ENCODE peak calls at places on chromosomes 7 and 10, in eight cellular contexts. One of them, this sample, is unnamed.

GRCh38 chr10:6771361-6771760 is 191.3 kb upstream of the PRKCQ start:
- DNase-seq in ovary: no peak
- DNase-seq in tibial nerve: no peak
- DNase-seq in NB4: no peak
- DNase-seq in prostate gland: no peak
- DNase-seq in breast epithelium: no peak
- DNase-seq in vagina: no peak
- DNase-seq in suprapubic skin: no peak
- DNase-seq in this sample: no peak

GRCh38 chr10:30178565-30178964 is 119.2 kb upstream of the JCAD start:
- DNase-seq in ovary: no peak
- DNase-seq in tibial nerve: no peak
- DNase-seq in NB4: no peak
- DNase-seq in prostate gland: no peak
- DNase-seq in breast epithelium: no peak
- DNase-seq in vagina: no peak
- DNase-seq in suprapubic skin: no peak
- DNase-seq in this sample: no peak

GRCh38 chr10:114151486-114151885 is 22.5 kb downstream of the CCDC186 start:
- DNase-seq in ovary: no peak
- DNase-seq in tibial nerve: no peak
- DNase-seq in NB4: peak
- DNase-seq in prostate gland: no peak
- DNase-seq in breast epithelium: no peak
- DNase-seq in vagina: no peak
- DNase-seq in suprapubic skin: no peak
- DNase-seq in this sample: no peak

GRCh38 chr7:24604640-24605039 is 31.4 kb downstream of the PALS2 start:
- DNase-seq in ovary: no peak
- DNase-seq in tibial nerve: no peak
- DNase-seq in NB4: no peak
- DNase-seq in prostate gland: no peak
- DNase-seq in breast epithelium: no peak
- DNase-seq in vagina: no peak
- DNase-seq in suprapubic skin: no peak
- DNase-seq in this sample: no peak

GRCh38 chr10:22580711-22581110 is 133.7 kb downstream of the PIP4K2A start:
- DNase-seq in ovary: no peak
- DNase-seq in tibial nerve: no peak
- DNase-seq in NB4: no peak
- DNase-seq in prostate gland: no peak
- DNase-seq in breast epithelium: no peak
- DNase-seq in vagina: no peak
- DNase-seq in suprapubic skin: no peak
- DNase-seq in this sample: no peak

GRCh38 chr7:34064511-34065158 is 159.3 kb downstream of the BMPER start:
- DNase-seq in ovary: no peak
- DNase-seq in tibial nerve: peak
- DNase-seq in NB4: no peak
- DNase-seq in prostate gland: peak
- DNase-seq in breast epithelium: no peak
- DNase-seq in vagina: no peak
- DNase-seq in suprapubic skin: no peak
- DNase-seq in this sample: peak

GRCh38 chr7:147413243-147413642 is 1177.3 kb upstream of the C7orf33 start:
- DNase-seq in ovary: no peak
- DNase-seq in tibial nerve: no peak
- DNase-seq in NB4: no peak
- DNase-seq in prostate gland: no peak
- DNase-seq in breast epithelium: no peak
- DNase-seq in vagina: no peak
- DNase-seq in suprapubic skin: no peak
- DNase-seq in this sample: no peak

GRCh38 chr7:25842201-25842726 is 309.7 kb upstream of the NFE2L3 start:
- DNase-seq in ovary: no peak
- DNase-seq in tibial nerve: no peak
- DNase-seq in NB4: no peak
- DNase-seq in prostate gland: no peak
- DNase-seq in breast epithelium: no peak
- DNase-seq in vagina: no peak
- DNase-seq in suprapubic skin: no peak
- DNase-seq in this sample: no peak

GRCh38 chr7:142612264-142612881 is 136.9 kb upstream of the PRSS1 start:
- DNase-seq in ovary: no peak
- DNase-seq in tibial nerve: no peak
- DNase-seq in NB4: no peak
- DNase-seq in prostate gland: no peak
- DNase-seq in breast epithelium: no peak
- DNase-seq in vagina: no peak
- DNase-seq in suprapubic skin: no peak
- DNase-seq in this sample: no peak

GRCh38 chr10:131701131-131701947 is 199.5 kb upstream of the PPP2R2D start:
- DNase-seq in ovary: no peak
- DNase-seq in tibial nerve: no peak
- DNase-seq in NB4: no peak
- DNase-seq in prostate gland: no peak
- DNase-seq in breast epithelium: no peak
- DNase-seq in vagina: peak
- DNase-seq in suprapubic skin: peak
- DNase-seq in this sample: no peak

GRCh38 chr7:130112662-130113425 is 42.5 kb downstream of the KLHDC10 start:
- DNase-seq in ovary: no peak
- DNase-seq in tibial nerve: no peak
- DNase-seq in NB4: no peak
- DNase-seq in prostate gland: no peak
- DNase-seq in breast epithelium: no peak
- DNase-seq in vagina: no peak
- DNase-seq in suprapubic skin: no peak
- DNase-seq in this sample: no peak

GRCh38 chr7:85705076-85705475 is 518.2 kb upstream of the SEMA3D start:
- DNase-seq in ovary: no peak
- DNase-seq in tibial nerve: no peak
- DNase-seq in NB4: no peak
- DNase-seq in prostate gland: no peak
- DNase-seq in breast epithelium: no peak
- DNase-seq in vagina: no peak
- DNase-seq in suprapubic skin: no peak
- DNase-seq in this sample: no peak

GRCh38 chr7:15495170-15495569 is 66.6 kb downstream of the AGMO start:
- DNase-seq in ovary: no peak
- DNase-seq in tibial nerve: no peak
- DNase-seq in NB4: no peak
- DNase-seq in prostate gland: no peak
- DNase-seq in breast epithelium: no peak
- DNase-seq in vagina: no peak
- DNase-seq in suprapubic skin: no peak
- DNase-seq in this sample: no peak

GRCh38 chr7:816751-817671 is 15.3 kb upstream of the SUN1 start:
- DNase-seq in ovary: peak
- DNase-seq in tibial nerve: no peak
- DNase-seq in NB4: peak
- DNase-seq in prostate gland: no peak
- DNase-seq in breast epithelium: peak
- DNase-seq in vagina: no peak
- DNase-seq in suprapubic skin: no peak
- DNase-seq in this sample: no peak

DNA sequence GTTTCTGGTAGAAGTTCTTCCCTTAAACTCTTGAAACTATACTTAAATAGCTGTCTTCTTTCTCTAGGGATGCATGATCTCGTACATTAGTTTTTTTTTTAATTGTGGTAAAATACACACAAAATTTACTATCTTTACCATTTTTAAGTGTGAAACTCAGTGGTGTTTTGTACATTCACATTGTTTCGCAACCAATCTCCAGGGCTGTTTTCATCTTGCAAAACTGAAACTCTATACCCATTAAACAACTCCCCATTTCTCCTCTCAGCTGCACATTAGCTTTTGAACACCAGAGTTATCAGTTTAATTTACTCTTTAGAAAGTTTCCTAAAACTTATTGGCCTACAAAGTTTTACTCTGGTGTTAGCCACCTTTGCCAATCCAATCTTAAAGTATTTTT is 45.5 kb upstream of the PRKAR2B start:
- DNase-seq in ovary: no peak
- DNase-seq in tibial nerve: no peak
- DNase-seq in NB4: peak
- DNase-seq in prostate gland: no peak
- DNase-seq in breast epithelium: no peak
- DNase-seq in vagina: no peak
- DNase-seq in suprapubic skin: no peak
- DNase-seq in this sample: no peak
- TF ChIP-seq POLR2A in ovary: no peak
- TF ChIP-seq POLR2A in tibial nerve: no peak
- TF ChIP-seq POLR2A in NB4: no peak
- TF ChIP-seq POLR2A in prostate gland: no peak
- TF ChIP-seq POLR2A in breast epithelium: no peak
- TF ChIP-seq POLR2A in vagina: no peak
- TF ChIP-seq POLR2A in suprapubic skin: no peak
- TF ChIP-seq POLR2A in this sample: no peak

GRCh38 chr7:106009511-106010226 is 46.6 kb downstream of the CDHR3 start:
- DNase-seq in ovary: peak
- DNase-seq in tibial nerve: peak
- DNase-seq in NB4: peak
- DNase-seq in prostate gland: peak
- DNase-seq in breast epithelium: peak
- DNase-seq in vagina: peak
- DNase-seq in suprapubic skin: peak
- DNase-seq in this sample: peak

GRCh38 chr7:106010866-106011265 is 47.8 kb downstream of the CDHR3 start:
- DNase-seq in ovary: no peak
- DNase-seq in tibial nerve: no peak
- DNase-seq in NB4: no peak
- DNase-seq in prostate gland: no peak
- DNase-seq in breast epithelium: no peak
- DNase-seq in vagina: no peak
- DNase-seq in suprapubic skin: peak
- DNase-seq in this sample: no peak

GRCh38 chr7:106012935-106013439 is 49.9 kb downstream of the CDHR3 start:
- DNase-seq in ovary: no peak
- DNase-seq in tibial nerve: no peak
- DNase-seq in NB4: no peak
- DNase-seq in prostate gland: no peak
- DNase-seq in breast epithelium: no peak
- DNase-seq in vagina: no peak
- DNase-seq in suprapubic skin: no peak
- DNase-seq in this sample: no peak

GRCh38 chr7:106010331-106010730 is 47.3 kb downstream of the CDHR3 start:
- DNase-seq in ovary: no peak
- DNase-seq in tibial nerve: no peak
- DNase-seq in NB4: no peak
- DNase-seq in prostate gland: no peak
- DNase-seq in breast epithelium: no peak
- DNase-seq in vagina: no peak
- DNase-seq in suprapubic skin: no peak
- DNase-seq in this sample: no peak

GRCh38 chr7:106012184-106012583 is 49.1 kb downstream of the CDHR3 start:
- DNase-seq in ovary: no peak
- DNase-seq in tibial nerve: no peak
- DNase-seq in NB4: no peak
- DNase-seq in prostate gland: no peak
- DNase-seq in breast epithelium: no peak
- DNase-seq in vagina: no peak
- DNase-seq in suprapubic skin: no peak
- DNase-seq in this sample: no peak
- H3K4me3 ChIP-seq in ovary: no peak
- H3K4me3 ChIP-seq in tibial nerve: no peak
- H3K4me3 ChIP-seq in NB4: no peak
- H3K4me3 ChIP-seq in prostate gland: no peak
- H3K4me3 ChIP-seq in breast epithelium: no peak
- H3K4me3 ChIP-seq in vagina: no peak
- H3K4me3 ChIP-seq in suprapubic skin: no peak
- H3K4me3 ChIP-seq in this sample: no peak

DNA sequence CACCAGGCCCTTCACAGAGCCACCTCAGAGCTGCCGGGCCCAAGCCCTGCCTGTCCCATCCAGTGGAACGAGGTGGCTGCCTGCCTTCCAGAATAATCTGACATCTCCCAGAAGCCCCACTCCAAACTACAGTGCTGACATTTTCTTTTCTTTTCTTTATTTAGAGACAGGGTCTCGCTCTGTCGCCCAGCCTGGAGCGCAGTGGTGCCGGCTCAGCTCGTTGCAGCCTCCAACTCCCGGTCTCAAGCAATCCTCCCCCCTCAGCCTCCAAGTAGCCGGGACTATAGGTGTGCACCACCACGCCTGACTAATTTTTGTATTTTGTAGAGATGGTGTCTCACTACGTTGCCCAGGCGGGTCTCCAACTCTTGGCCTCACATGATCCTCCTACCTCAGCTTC is 346 bp downstream of the TMEM270 start:
- DNase-seq in ovary: no peak
- DNase-seq in tibial nerve: no peak
- DNase-seq in NB4: no peak
- DNase-seq in prostate gland: no peak
- DNase-seq in breast epithelium: no peak
- DNase-seq in vagina: no peak
- DNase-seq in suprapubic skin: no peak
- DNase-seq in this sample: no peak
- TF ChIP-seq POLR2A in ovary: no peak
- TF ChIP-seq POLR2A in tibial nerve: no peak
- TF ChIP-seq POLR2A in NB4: no peak
- TF ChIP-seq POLR2A in prostate gland: no peak
- TF ChIP-seq POLR2A in breast epithelium: no peak
- TF ChIP-seq POLR2A in vagina: no peak
- TF ChIP-seq POLR2A in suprapubic skin: no peak
- TF ChIP-seq POLR2A in this sample: no peak

GRCh38 chr7:87416682-87417587 is 58.5 kb downstream of the ABCB4 start:
- DNase-seq in ovary: peak
- DNase-seq in tibial nerve: peak
- DNase-seq in NB4: peak
- DNase-seq in prostate gland: peak
- DNase-seq in breast epithelium: peak
- DNase-seq in vagina: no peak
- DNase-seq in suprapubic skin: no peak
- DNase-seq in this sample: no peak
- H3K4me3 ChIP-seq in ovary: no peak
- H3K4me3 ChIP-seq in tibial nerve: no peak
- H3K4me3 ChIP-seq in NB4: no peak
- H3K4me3 ChIP-seq in prostate gland: no peak
- H3K4me3 ChIP-seq in breast epithelium: no peak
- H3K4me3 ChIP-seq in vagina: no peak
- H3K4me3 ChIP-seq in suprapubic skin: no peak
- H3K4me3 ChIP-seq in this sample: no peak

GRCh38 chr7:151819826-151820225 is 57.1 kb downstream of the PRKAG2 start:
- DNase-seq in ovary: no peak
- DNase-seq in tibial nerve: no peak
- DNase-seq in NB4: no peak
- DNase-seq in prostate gland: no peak
- DNase-seq in breast epithelium: no peak
- DNase-seq in vagina: no peak
- DNase-seq in suprapubic skin: no peak
- DNase-seq in this sample: peak
- TF ChIP-seq POLR2A in ovary: no peak
- TF ChIP-seq POLR2A in tibial nerve: no peak
- TF ChIP-seq POLR2A in NB4: no peak
- TF ChIP-seq POLR2A in prostate gland: no peak
- TF ChIP-seq POLR2A in breast epithelium: no peak
- TF ChIP-seq POLR2A in vagina: no peak
- TF ChIP-seq POLR2A in suprapubic skin: no peak
- TF ChIP-seq POLR2A in this sample: no peak